ENCODE peak calls at places on chromosomes 5 and 9, in five cellular contexts. One of them, this sample, is unnamed.

GRCh38 chr5:5886812-5887486 is 464.5 kb downstream of the ICE1 start:
- DNase-seq in psoas muscle: peak; percentile 60
- DNase-seq in ELR: no peak
- DNase-seq in stimulated activated CD4-positive, alpha-beta T cell treated with anti-CD3 and anti-CD28 coated beads, TNF-alpha, amount 100 ng/mL, for 1 hour: peak; percentile 2
- DNase-seq in fibroblast of gingiva: no peak
- DNase-seq in this sample: peak; percentile 46

GRCh38 chr9:17025281-17025680 is 109.6 kb upstream of the CNTLN start:
- DNase-seq in psoas muscle: no peak
- DNase-seq in ELR: no peak
- DNase-seq in stimulated activated CD4-positive, alpha-beta T cell treated with anti-CD3 and anti-CD28 coated beads, TNF-alpha, amount 100 ng/mL, for 1 hour: no peak
- DNase-seq in fibroblast of gingiva: peak; percentile 65
- DNase-seq in this sample: no peak

GRCh38 chr5:61910771-61911170 is 395.2 kb upstream of the KIF2A start:
- DNase-seq in psoas muscle: no peak
- DNase-seq in ELR: no peak
- DNase-seq in stimulated activated CD4-positive, alpha-beta T cell treated with anti-CD3 and anti-CD28 coated beads, TNF-alpha, amount 100 ng/mL, for 1 hour: no peak
- DNase-seq in fibroblast of gingiva: no peak
- DNase-seq in this sample: peak; percentile 16

GRCh38 chr5:119435436-119436132 is 16.7 kb upstream of the HSD17B4 start:
- DNase-seq in psoas muscle: peak; percentile 57
- DNase-seq in ELR: peak; percentile 61
- DNase-seq in stimulated activated CD4-positive, alpha-beta T cell treated with anti-CD3 and anti-CD28 coated beads, TNF-alpha, amount 100 ng/mL, for 1 hour: peak; percentile 64
- DNase-seq in fibroblast of gingiva: peak; percentile 38
- DNase-seq in this sample: peak; percentile 54

GRCh38 chr9:83971485-83971884 is 8.5 kb downstream of the HNRNPK start:
- DNase-seq in psoas muscle: no peak
- DNase-seq in ELR: no peak
- DNase-seq in stimulated activated CD4-positive, alpha-beta T cell treated with anti-CD3 and anti-CD28 coated beads, TNF-alpha, amount 100 ng/mL, for 1 hour: no peak
- DNase-seq in fibroblast of gingiva: no peak
- DNase-seq in this sample: no peak

GRCh38 chr9:34999576-34999975 is 10.0 kb downstream of the DNAJB5 start:
- DNase-seq in psoas muscle: no peak
- DNase-seq in ELR: no peak
- DNase-seq in stimulated activated CD4-positive, alpha-beta T cell treated with anti-CD3 and anti-CD28 coated beads, TNF-alpha, amount 100 ng/mL, for 1 hour: no peak
- DNase-seq in fibroblast of gingiva: no peak
- DNase-seq in this sample: no peak

GRCh38 chr5:352639-353598 is 31.4 kb downstream of the AHRR start:
- DNase-seq in psoas muscle: no peak
- DNase-seq in ELR: no peak
- DNase-seq in stimulated activated CD4-positive, alpha-beta T cell treated with anti-CD3 and anti-CD28 coated beads, TNF-alpha, amount 100 ng/mL, for 1 hour: no peak
- DNase-seq in fibroblast of gingiva: no peak
- DNase-seq in this sample: no peak

GRCh38 chr5:181031716-181032115 is 8.3 kb upstream of the BTNL9 start:
- DNase-seq in psoas muscle: no peak
- DNase-seq in ELR: no peak
- DNase-seq in stimulated activated CD4-positive, alpha-beta T cell treated with anti-CD3 and anti-CD28 coated beads, TNF-alpha, amount 100 ng/mL, for 1 hour: no peak
- DNase-seq in fibroblast of gingiva: no peak
- DNase-seq in this sample: no peak

GRCh38 chr5:60357302-60357701 is 342.7 kb downstream of the DEPDC1B start:
- DNase-seq in psoas muscle: no peak
- DNase-seq in ELR: no peak
- DNase-seq in stimulated activated CD4-positive, alpha-beta T cell treated with anti-CD3 and anti-CD28 coated beads, TNF-alpha, amount 100 ng/mL, for 1 hour: no peak
- DNase-seq in fibroblast of gingiva: no peak
- DNase-seq in this sample: no peak

GRCh38 chr5:157361865-157362465 is 96.0 kb downstream of the CYFIP2 start:
- DNase-seq in psoas muscle: no peak
- DNase-seq in ELR: no peak
- DNase-seq in stimulated activated CD4-positive, alpha-beta T cell treated with anti-CD3 and anti-CD28 coated beads, TNF-alpha, amount 100 ng/mL, for 1 hour: no peak
- DNase-seq in fibroblast of gingiva: no peak
- DNase-seq in this sample: peak; percentile 59

GRCh38 chr5:143061161-143061945 is 291.2 kb downstream of the ARHGAP26 start:
- DNase-seq in psoas muscle: no peak
- DNase-seq in ELR: peak; percentile 95
- DNase-seq in stimulated activated CD4-positive, alpha-beta T cell treated with anti-CD3 and anti-CD28 coated beads, TNF-alpha, amount 100 ng/mL, for 1 hour: no peak
- DNase-seq in fibroblast of gingiva: peak; percentile 68
- DNase-seq in this sample: peak; percentile 74

GRCh38 chr5:177355868-177356168 is 1.9 kb upstream of the RGS14 start:
- DNase-seq in psoas muscle: no peak
- DNase-seq in ELR: no peak
- DNase-seq in stimulated activated CD4-positive, alpha-beta T cell treated with anti-CD3 and anti-CD28 coated beads, TNF-alpha, amount 100 ng/mL, for 1 hour: no peak
- DNase-seq in fibroblast of gingiva: no peak
- DNase-seq in this sample: no peak

GRCh38 chr9:109817846-109818472 is 38.0 kb downstream of the PALM2AKAP2 start:
- DNase-seq in psoas muscle: no peak
- DNase-seq in ELR: peak; percentile 99
- DNase-seq in stimulated activated CD4-positive, alpha-beta T cell treated with anti-CD3 and anti-CD28 coated beads, TNF-alpha, amount 100 ng/mL, for 1 hour: no peak
- DNase-seq in fibroblast of gingiva: peak; percentile 87
- DNase-seq in this sample: peak; percentile 97

GRCh38 chr9:133506653-133507038 is 18.1 kb downstream of the MYMK start:
- DNase-seq in psoas muscle: peak; percentile 71
- DNase-seq in ELR: peak; percentile 97
- DNase-seq in stimulated activated CD4-positive, alpha-beta T cell treated with anti-CD3 and anti-CD28 coated beads, TNF-alpha, amount 100 ng/mL, for 1 hour: no peak
- DNase-seq in fibroblast of gingiva: peak; percentile 89
- DNase-seq in this sample: peak; percentile 86

GRCh38 chr9:21677387-21677786 is 125.0 kb upstream of the MTAP start:
- DNase-seq in psoas muscle: no peak
- DNase-seq in ELR: no peak
- DNase-seq in stimulated activated CD4-positive, alpha-beta T cell treated with anti-CD3 and anti-CD28 coated beads, TNF-alpha, amount 100 ng/mL, for 1 hour: no peak
- DNase-seq in fibroblast of gingiva: no peak
- DNase-seq in this sample: no peak

GRCh38 chr5:79702606-79703380 is 13.2 kb downstream of the CMYA5 start:
- DNase-seq in psoas muscle: peak; percentile 55
- DNase-seq in ELR: peak; percentile 43
- DNase-seq in stimulated activated CD4-positive, alpha-beta T cell treated with anti-CD3 and anti-CD28 coated beads, TNF-alpha, amount 100 ng/mL, for 1 hour: peak; percentile 5
- DNase-seq in fibroblast of gingiva: peak; percentile 73
- DNase-seq in this sample: no peak

This sample was measured in Daoy.